ENCODE peak calls at places on chromosomes 7 and 10, in six cellular contexts. Z is hippocampal formation, P is iPS-NIHi11, K is T-helper 9 cell, S is mesenteric fat pad, G is T47D. M is an unnamed sample.

GRCh38 chr7:154919324-154920222 is 83.4 kb downstream of the PAXIP1 start:
- DNase-seq in Z (no peak), P (no peak), K (no peak), S (no peak), G (no peak), M (no peak)

GRCh38 chr7:135713836-135714470 is 14.0 kb downstream of the SLC13A4 start:
- DNase-seq in Z (no peak), P (no peak), K (no peak), S (no peak), G (no peak), M (no peak)

GRCh38 chr10:112969542-112969941 is 19.5 kb downstream of the TCF7L2 start:
- DNase-seq in Z (no peak), P (peak; percentile 9), K (no peak), S (no peak), G (no peak), M (no peak)

GRCh38 chr10:69220510-69220909 is 378 bp downstream of the HKDC1 start:
- DNase-seq in Z (no peak), P (no peak), K (no peak), S (no peak), G (no peak), M (no peak)

GRCh38 chr10:132839061-132839460 is 53.1 kb upstream of the NKX6-2 start:
- DNase-seq in Z (no peak), P (peak; percentile 4), K (no peak), S (peak; percentile 45), G (no peak), M (no peak)

GRCh38 chr7:78770422-78771410 is 682.8 kb downstream of the MAGI2 start:
- DNase-seq in Z (peak; percentile 40), P (peak; percentile 45), K (no peak), S (no peak), G (no peak), M (no peak)

GRCh38 chr10:18400911-18401260 is 250.5 kb downstream of the NSUN6 start:
- DNase-seq in Z (no peak), P (peak; percentile 48), K (no peak), S (no peak), G (no peak), M (peak; percentile 70)

GRCh38 chr7:91082038-91082437 is 182.2 kb upstream of the FZD1 start:
- DNase-seq in Z (no peak), P (no peak), K (no peak), S (no peak), G (no peak), M (no peak)

GRCh38 chr10:74816824-74817498 is 9.4 kb upstream of the KAT6B start:
- DNase-seq in Z (no peak), P (no peak), K (no peak), S (no peak), G (no peak), M (no peak)

GRCh38 chr10:127193125-127193524 is 3.3 kb downstream of the INSYN2A start:
- DNase-seq in Z (no peak), P (no peak), K (no peak), S (no peak), G (no peak), M (no peak)